ENCODE peak calls at places on chromosomes 7 and 10, in five cellular contexts. C, X, F, U and L are unnamed samples.

GRCh38 chr7:131544449-131545425 is 11.7 kb downstream of the PODXL start:
- DNase-seq in X (no peak), C (no peak), U (no peak), F (no peak), L (no peak)

GRCh38 chr7:29396563-29396962 is 167.1 kb upstream of the PRR15 start:
- DNase-seq in X (no peak), U (no peak), F (no peak), C (no peak), L (no peak)

GRCh38 chr10:86730227-86730626 is 26.2 kb upstream of the BMPR1A start:
- DNase-seq in F (no peak), U (no peak), C (peak; percentile 6), X (no peak), L (no peak)

GRCh38 chr10:72426982-72427381 is 72.3 kb upstream of the DNAJB12 start:
- DNase-seq in X (no peak), C (no peak), U (no peak), F (no peak), L (no peak)

GRCh38 chr7:548401-548800 is 28.8 kb upstream of the PDGFA start:
- DNase-seq in X (no peak), U (no peak), C (no peak), F (no peak), L (no peak)

GRCh38 chr10:107264742-107265141 is 100.2 kb upstream of the SORCS1 start:
- DNase-seq in C (no peak), F (no peak), U (no peak), X (no peak), L (no peak)

GRCh38 chr7:117085769-117086463 is 132.6 kb downstream of the ST7 start:
- DNase-seq in X (no peak), F (no peak), U (no peak), C (no peak), L (no peak)

GRCh38 chr7:115357213-115357999 is 435.5 kb downstream of the MDFIC start:
- DNase-seq in C (no peak), F (no peak), X (no peak), U (no peak), L (no peak)

GRCh38 chr7:2734761-2735571 is 47.0 kb downstream of the AMZ1 start:
- DNase-seq in F (no peak), U (no peak), C (no peak), X (no peak), L (no peak)

GRCh38 chr10:27413831-27414348 is 90.2 kb upstream of the RAB18 start:
- DNase-seq in C (no peak), X (no peak), U (no peak), F (no peak), L (no peak)

GRCh38 chr10:127228195-127228785 is 31.9 kb upstream of the INSYN2A start:
- DNase-seq in U (no peak), X (no peak), C (no peak), F (no peak), L (no peak)

GRCh38 chr7:55127622-55128081 is 108.8 kb downstream of the EGFR start:
- DNase-seq in C (no peak), F (no peak), U (no peak), X (no peak), L (no peak)

GRCh38 chr10:95346715-95347401 is 56.1 kb upstream of the PDLIM1 start:
- DNase-seq in U (no peak), F (no peak), X (no peak), C (no peak), L (no peak)

GRCh38 chr7:156222611-156223010 is 410.3 kb upstream of the SHH start:
- DNase-seq in F (no peak), U (no peak), X (no peak), C (no peak), L (no peak)

GRCh38 chr7:36141850-36142249 is 11.2 kb upstream of the EEPD1 start:
- DNase-seq in X (no peak), U (no peak), C (no peak), F (no peak), L (no peak)

GRCh38 chr10:116744849-116745248 is 2.5 kb upstream of the HSPA12A start:
- DNase-seq in F (no peak), U (no peak), C (no peak), X (no peak), L (no peak)

GRCh38 chr10:33422779-33423520 is 88.5 kb upstream of the NRP1 start:
- DNase-seq in X (no peak), U (no peak), F (no peak), C (no peak), L (no peak)

GRCh38 chr10:69681436-69681835 is 51.4 kb downstream of the FAM241B start:
- DNase-seq in X (no peak), U (no peak), C (no peak), F (no peak), L (no peak)

GRCh38 chr10:120988751-120989150 is 137.6 kb downstream of the WDR11 start:
- DNase-seq in U (no peak), X (no peak), C (no peak), F (no peak), L (no peak)

GRCh38 chr7:137081694-137082093 is 213.2 kb downstream of the CHRM2 start:
- DNase-seq in F (no peak), U (no peak), C (no peak), X (no peak), L (no peak)

GRCh38 chr10:118047363-118047719 is 600 bp upstream of the RAB11FIP2 start:
- DNase-seq in X (no peak), F (no peak), C (no peak), U (no peak), L (no peak)

GRCh38 chr10:7593068-7593467 is 73.7 kb downstream of the ITIH5 start:
- DNase-seq in X (no peak), F (no peak), U (no peak), C (no peak), L (no peak)

GRCh38 chr7:145986248-145986874 is 130.2 kb upstream of the CNTNAP2 start:
- DNase-seq in C (no peak), F (no peak), U (no peak), X (no peak), L (no peak)

GRCh38 chr7:102967798-102968197 is 55.0 kb downstream of the LRRC17 start:
- DNase-seq in X (no peak), C (no peak), U (no peak), F (no peak), L (no peak)

GRCh38 chr7:64887756-64888508 is 15.1 kb upstream of the ZNF273 start:
- DNase-seq in X (no peak), C (no peak), F (no peak), U (no peak), L (peak; percentile 35)